ENCODE peak calls at places on chromosomes 11 and 22, in five cellular contexts. One of them, this sample, is unnamed.

GRCh38 chr11:6576471-6577373 is 26.7 kb downstream of the RRP8 start:
- DNase-seq in HCT116: no peak
- DNase-seq in spleen: no peak
- DNase-seq in vagina: no peak
- DNase-seq in SK-N-SH: peak; percentile 56
- DNase-seq in this sample: no peak

GRCh38 chr11:13965337-13965736 is 2.8 kb downstream of the SPON1 start:
- DNase-seq in HCT116: no peak
- DNase-seq in spleen: no peak
- DNase-seq in vagina: no peak
- DNase-seq in SK-N-SH: no peak
- DNase-seq in this sample: no peak

GRCh38 chr22:36471341-36471821 is 10.1 kb downstream of the TXN2 start:
- DNase-seq in HCT116: no peak
- DNase-seq in spleen: no peak
- DNase-seq in vagina: no peak
- DNase-seq in SK-N-SH: no peak
- DNase-seq in this sample: no peak

GRCh38 chr11:114282488-114282887 is 13.7 kb upstream of the NNMT start:
- DNase-seq in HCT116: no peak
- DNase-seq in spleen: no peak
- DNase-seq in vagina: peak; percentile 70
- DNase-seq in SK-N-SH: no peak
- DNase-seq in this sample: no peak

GRCh38 chr22:41043727-41044126 is 48.7 kb upstream of the EP300 start:
- DNase-seq in HCT116: no peak
- DNase-seq in spleen: no peak
- DNase-seq in vagina: no peak
- DNase-seq in SK-N-SH: no peak
- DNase-seq in this sample: no peak

GRCh38 chr22:38864361-38865191 is 7.4 kb downstream of the CBX6 start:
- DNase-seq in HCT116: no peak
- DNase-seq in spleen: peak; percentile 81
- DNase-seq in vagina: no peak
- DNase-seq in SK-N-SH: no peak
- DNase-seq in this sample: no peak

GRCh38 chr11:107858217-107859070 is at the start of gene SLC35F2:
- DNase-seq in HCT116: peak; percentile 73
- DNase-seq in spleen: peak; percentile 95
- DNase-seq in vagina: no peak
- DNase-seq in SK-N-SH: peak; percentile 86
- DNase-seq in this sample: peak; percentile 67

GRCh38 chr11:94417386-94417987 is 16.3 kb upstream of the GPR83 start:
- DNase-seq in HCT116: peak; percentile 2
- DNase-seq in spleen: no peak
- DNase-seq in vagina: no peak
- DNase-seq in SK-N-SH: peak; percentile 26
- DNase-seq in this sample: no peak

GRCh38 chr22:37896181-37896592 is 9.9 kb upstream of the MICALL1 start:
- DNase-seq in HCT116: no peak
- DNase-seq in spleen: peak; percentile 81
- DNase-seq in vagina: no peak
- DNase-seq in SK-N-SH: no peak
- DNase-seq in this sample: peak; percentile 45

GRCh38 chr22:43234299-43234988 is 47.5 kb upstream of the TTLL12 start:
- DNase-seq in HCT116: no peak
- DNase-seq in spleen: no peak
- DNase-seq in vagina: no peak
- DNase-seq in SK-N-SH: peak; percentile 57
- DNase-seq in this sample: no peak

GRCh38 chr11:105401269-105401809 is 208.5 kb upstream of the GRIA4 start:
- DNase-seq in HCT116: no peak
- DNase-seq in spleen: no peak
- DNase-seq in vagina: no peak
- DNase-seq in SK-N-SH: peak; percentile 64
- DNase-seq in this sample: no peak

GRCh38 chr11:46528445-46529085 is 65.3 kb downstream of the AMBRA1 start:
- DNase-seq in HCT116: no peak
- DNase-seq in spleen: no peak
- DNase-seq in vagina: no peak
- DNase-seq in SK-N-SH: no peak
- DNase-seq in this sample: no peak

GRCh38 chr11:120142072-120142423 is 4.1 kb upstream of the TRIM29 start:
- DNase-seq in HCT116: no peak
- DNase-seq in spleen: no peak
- DNase-seq in vagina: peak; percentile 93
- DNase-seq in SK-N-SH: no peak
- DNase-seq in this sample: no peak

GRCh38 chr11:40293655-40294342 is 1165.7 kb downstream of the LRRC4C start:
- DNase-seq in HCT116: no peak
- DNase-seq in spleen: no peak
- DNase-seq in vagina: no peak
- DNase-seq in SK-N-SH: peak; percentile 82
- DNase-seq in this sample: peak; percentile 9

GRCh38 chr11:112503410-112503809 is 242.8 kb upstream of the PLET1 start:
- DNase-seq in HCT116: no peak
- DNase-seq in spleen: no peak
- DNase-seq in vagina: no peak
- DNase-seq in SK-N-SH: no peak
- DNase-seq in this sample: no peak

GRCh38 chr22:35409783-35410662 is 10.1 kb downstream of the MCM5 start:
- DNase-seq in HCT116: no peak
- DNase-seq in spleen: peak; percentile 92
- DNase-seq in vagina: no peak
- DNase-seq in SK-N-SH: no peak
- DNase-seq in this sample: no peak

GRCh38 chr11:95699631-95700470 is 89.7 kb downstream of the FAM76B start:
- DNase-seq in HCT116: no peak
- DNase-seq in spleen: no peak
- DNase-seq in vagina: no peak
- DNase-seq in SK-N-SH: no peak
- DNase-seq in this sample: no peak

GRCh38 chr11:131653244-131653643 is 282.8 kb downstream of the NTM start:
- DNase-seq in HCT116: no peak
- DNase-seq in spleen: no peak
- DNase-seq in vagina: no peak
- DNase-seq in SK-N-SH: no peak
- DNase-seq in this sample: no peak

GRCh38 chr11:121717296-121717695 is 264.5 kb upstream of the SORL1-AS1 start:
- DNase-seq in HCT116: no peak
- DNase-seq in spleen: no peak
- DNase-seq in vagina: no peak
- DNase-seq in SK-N-SH: no peak
- DNase-seq in this sample: no peak

DNA sequence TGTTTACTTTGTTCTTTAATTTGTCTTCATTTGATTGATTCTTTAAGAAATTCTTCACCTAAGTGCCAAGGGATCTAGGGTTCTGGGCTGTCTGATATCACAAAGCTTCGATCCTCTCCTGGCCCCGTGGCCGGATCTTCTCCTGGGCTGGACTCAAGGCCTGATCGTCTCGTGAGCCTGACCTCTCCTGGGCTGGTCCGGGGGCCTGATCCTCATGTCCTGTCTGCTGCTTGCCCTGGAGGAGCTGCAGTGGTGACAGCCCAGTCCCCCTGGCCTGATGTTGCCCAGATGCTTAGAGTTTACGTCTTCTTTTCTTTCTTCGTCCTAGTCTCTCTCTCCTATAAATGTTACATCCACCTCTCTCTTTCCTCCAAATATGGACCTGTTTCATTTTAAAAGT is 3.3 kb downstream of the NADSYN1 start:
- DNase-seq in HCT116: no peak
- DNase-seq in spleen: peak; percentile 71
- DNase-seq in vagina: no peak
- DNase-seq in SK-N-SH: no peak
- DNase-seq in this sample: no peak
- H3K36me3 ChIP-seq in HCT116: peaks cover 39% of the 10 kb centered on the region
- H3K36me3 ChIP-seq in spleen: peaks cover 68% of the 10 kb centered on the region
- H3K36me3 ChIP-seq in vagina: no peaks in the 10 kb centered on the region
- H3K36me3 ChIP-seq in SK-N-SH: peaks cover 58% of the 10 kb centered on the region
- H3K36me3 ChIP-seq in this sample: peaks cover 11% of the 10 kb centered on the region

GRCh38 chr11:76577199-76577920 is 93.2 kb downstream of the LRRC32 start:
- DNase-seq in HCT116: no peak
- DNase-seq in spleen: no peak
- DNase-seq in vagina: no peak
- DNase-seq in SK-N-SH: peak; percentile 88
- DNase-seq in this sample: no peak
- TF ChIP-seq POLR2AphosphoS5 in HCT116: no peak
- TF ChIP-seq POLR2AphosphoS5 in spleen: peak; percentile 13
- TF ChIP-seq POLR2AphosphoS5 in vagina: no peak
- TF ChIP-seq POLR2AphosphoS5 in SK-N-SH: peak; percentile 89
- TF ChIP-seq POLR2AphosphoS5 in this sample: no peak

DNA sequence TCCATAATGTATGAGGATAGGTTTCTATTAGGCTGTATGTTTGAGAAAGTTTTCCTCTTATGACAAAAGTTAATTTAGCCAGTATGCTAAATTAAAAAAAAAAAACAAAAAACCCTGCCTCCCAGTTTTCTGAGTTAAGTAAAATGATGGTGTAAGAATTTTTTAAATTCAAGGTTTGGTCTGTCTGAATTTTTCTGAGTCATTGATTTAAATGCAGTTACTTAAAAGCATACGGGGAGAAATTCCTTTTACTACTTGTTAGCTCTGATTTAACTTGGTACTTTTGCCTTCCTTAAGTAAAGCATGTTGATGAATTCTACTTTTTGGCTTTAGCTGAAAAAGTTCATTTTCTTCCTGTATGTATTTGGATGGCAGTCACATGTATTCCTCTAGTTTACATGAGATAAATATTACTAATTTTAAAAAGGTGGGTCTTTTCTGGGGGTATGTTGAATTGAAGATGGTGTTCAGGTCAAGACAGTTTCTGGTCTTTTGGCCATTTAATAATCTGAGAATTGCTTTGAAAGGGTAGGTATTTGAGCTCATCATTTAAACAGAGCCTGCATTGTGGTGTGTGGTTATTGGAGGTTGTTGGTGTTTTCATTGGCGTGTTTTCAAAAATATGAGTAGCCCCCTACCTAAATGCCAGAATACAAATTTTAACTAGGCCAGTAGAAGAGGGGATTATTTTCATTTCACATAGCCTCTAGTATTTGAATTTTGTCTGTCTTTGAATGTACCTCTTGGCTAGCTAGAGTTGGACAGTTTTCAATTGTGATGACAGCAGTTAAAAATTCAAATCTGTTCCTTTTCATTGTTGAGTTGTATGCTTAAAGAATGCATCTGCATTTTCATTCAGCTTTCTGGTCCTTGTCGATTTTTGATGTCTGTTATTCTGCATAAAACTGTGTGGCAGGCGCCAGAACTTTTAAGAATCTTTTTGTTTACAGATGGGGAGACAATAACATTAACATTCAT is 64.7 kb downstream of the MTMR3 start:
- DNase-seq in HCT116: no peak
- DNase-seq in spleen: no peak
- DNase-seq in vagina: no peak
- DNase-seq in SK-N-SH: peak; percentile 12
- DNase-seq in this sample: no peak
- H3K36me3 ChIP-seq in HCT116: no peaks in the 10 kb centered on the region
- H3K36me3 ChIP-seq in spleen: no peaks in the 10 kb centered on the region
- H3K36me3 ChIP-seq in vagina: no peaks in the 10 kb centered on the region
- H3K36me3 ChIP-seq in SK-N-SH: no peaks in the 10 kb centered on the region
- H3K36me3 ChIP-seq in this sample: no peaks in the 10 kb centered on the region

GRCh38 chr11:65445604-65446445 is 23.2 kb downstream of the NEAT1 start:
- DNase-seq in HCT116: no peak
- DNase-seq in spleen: peak; percentile 78
- DNase-seq in vagina: no peak
- DNase-seq in SK-N-SH: no peak
- DNase-seq in this sample: no peak

GRCh38 chr11:65446446-65447277 is 24.1 kb downstream of the NEAT1 start:
- DNase-seq in HCT116: no peak
- DNase-seq in spleen: no peak
- DNase-seq in vagina: no peak
- DNase-seq in SK-N-SH: no peak
- DNase-seq in this sample: no peak

GRCh38 chr11:65445101-65445603 is 22.6 kb downstream of the NEAT1 start:
- DNase-seq in HCT116: no peak
- DNase-seq in spleen: no peak
- DNase-seq in vagina: no peak
- DNase-seq in SK-N-SH: no peak
- DNase-seq in this sample: no peak

GRCh38 chr11:65448074-65448417 is 25.4 kb downstream of the NEAT1 start:
- DNase-seq in HCT116: no peak
- DNase-seq in spleen: no peak
- DNase-seq in vagina: no peak
- DNase-seq in SK-N-SH: no peak
- DNase-seq in this sample: no peak

GRCh38 chr11:65448418-65449196 is 26.0 kb downstream of the NEAT1 start:
- DNase-seq in HCT116: no peak
- DNase-seq in spleen: no peak
- DNase-seq in vagina: no peak
- DNase-seq in SK-N-SH: no peak
- DNase-seq in this sample: no peak
- TF ChIP-seq POLR2AphosphoS5 in HCT116: no peak
- TF ChIP-seq POLR2AphosphoS5 in spleen: peak; percentile 73
- TF ChIP-seq POLR2AphosphoS5 in vagina: no peak
- TF ChIP-seq POLR2AphosphoS5 in SK-N-SH: peak; percentile 82
- TF ChIP-seq POLR2AphosphoS5 in this sample: no peak

DNA sequence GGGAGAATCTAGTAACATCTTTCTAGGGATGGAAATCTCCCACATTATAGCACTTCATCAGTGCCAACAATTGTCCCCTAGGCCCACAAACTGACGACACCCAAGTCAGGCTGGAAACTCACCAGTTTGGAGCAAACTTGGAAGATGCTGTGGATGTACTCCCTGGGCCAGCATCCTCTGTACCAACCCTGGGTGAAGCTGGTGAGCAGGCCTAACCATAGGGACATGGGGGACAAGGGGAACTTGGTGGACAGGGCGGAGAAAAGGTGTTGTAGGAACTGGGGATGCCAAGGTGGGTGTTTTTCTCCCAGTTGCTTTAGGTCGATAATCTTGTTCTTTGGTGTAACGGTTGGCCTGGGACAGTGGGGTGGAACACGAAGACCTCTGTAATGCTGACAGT is 42.2 kb downstream of the DRG1 start:
- DNase-seq in HCT116: no peak
- DNase-seq in spleen: no peak
- DNase-seq in vagina: no peak
- DNase-seq in SK-N-SH: no peak
- DNase-seq in this sample: no peak
- H3K36me3 ChIP-seq in HCT116: peaks cover 51% of the 10 kb centered on the region
- H3K36me3 ChIP-seq in spleen: peaks cover 100% of the 10 kb centered on the region
- H3K36me3 ChIP-seq in vagina: no peaks in the 10 kb centered on the region
- H3K36me3 ChIP-seq in SK-N-SH: peaks cover 80% of the 10 kb centered on the region
- H3K36me3 ChIP-seq in this sample: peaks cover 5% of the 10 kb centered on the region

This sample was measured in prostate gland.